ENCODE peak calls at places on chromosomes 7 and 10, in four cellular contexts. D is MCF 10A, P is iPS DF 19.7, M is T-helper 2 cell. W is an unnamed sample.

GRCh38 chr7:1869731-1870130 is 199.7 kb downstream of the ELFN1 start:
- DNase-seq in D (no peak), P (no peak), M (no peak), W (no peak)

GRCh38 chr7:66964391-66964790 is 31.0 kb downstream of the SBDS start:
- DNase-seq in D (no peak), P (no peak), M (no peak), W (no peak)

GRCh38 chr7:155205368-155206285 is 92.1 kb upstream of the INSIG1 start:
- DNase-seq in D (peak; percentile 96), P (no peak), M (peak; percentile 89), W (peak; percentile 20)

GRCh38 chr10:113572520-113573290 is 19.9 kb downstream of the HABP2 start:
- DNase-seq in D (no peak), P (no peak), M (no peak), W (no peak)

GRCh38 chr7:6607651-6608051 is 7.8 kb upstream of the ZNF853 start:
- DNase-seq in D (no peak), P (no peak), M (no peak), W (no peak)

GRCh38 chr7:4244041-4244440 is 438.1 kb upstream of the FOXK1 start:
- DNase-seq in D (no peak), P (no peak), M (no peak), W (no peak)

GRCh38 chr10:110144526-110144925 is 62.9 kb upstream of the MXI1 start:
- DNase-seq in D (no peak), P (no peak), M (no peak), W (no peak)

GRCh38 chr7:47458057-47458456 is 123.9 kb downstream of the TNS3 start:
- DNase-seq in D (peak; percentile 78), P (no peak), M (no peak), W (no peak)

GRCh38 chr10:131997366-131998049 is 15.8 kb upstream of the BNIP3 start:
- DNase-seq in D (peak; percentile 87), P (no peak), M (no peak), W (peak; percentile 57)

GRCh38 chr7:22675917-22676343 is 51.1 kb upstream of the IL6 start:
- DNase-seq in D (no peak), P (no peak), M (no peak), W (no peak)

GRCh38 chr7:140876519-140877248 is 48.0 kb downstream of the BRAF start:
- DNase-seq in D (peak; percentile 59), P (no peak), M (no peak), W (no peak)

GRCh38 chr10:96588060-96588554 is 1.3 kb upstream of the TM9SF3 start:
- DNase-seq in D (no peak), P (no peak), M (no peak), W (no peak)

GRCh38 chr7:132656846-132657776 is 80.8 kb upstream of the PLXNA4 start:
- DNase-seq in D (peak; percentile 53), P (no peak), M (no peak), W (peak; percentile 38)

GRCh38 chr7:92044148-92044547 is 90.1 kb downstream of the CYP51A1 start:
- DNase-seq in D (no peak), P (no peak), M (no peak), W (no peak)

GRCh38 chr10:114413398-114413797 is 9.1 kb upstream of the AFAP1L2 start:
- DNase-seq in D (peak; percentile 90), P (no peak), M (no peak), W (no peak)

GRCh38 chr10:128776617-128777016 is 650.4 kb upstream of the MKI67 start:
- DNase-seq in D (no peak), P (no peak), M (no peak), W (peak; percentile 26)

GRCh38 chr10:110837418-110838120 is 34.2 kb upstream of the PDCD4 start:
- DNase-seq in D (no peak), P (no peak), M (no peak), W (no peak)

W was measured in neural progenitor cell.